ENCODE peak calls at places on chromosome 11, in four cellular contexts. Z is K562, O is HepG2, S is Panc1. G is an unnamed sample.

GRCh38 chr11:76329983-76330382 is 50.9 kb downstream of the THAP12 start:
- DNase-seq in Z (no peak), O (peak; percentile 31), S (no peak), G (no peak)

GRCh38 chr11:16745950-16746349 is 7.5 kb downstream of the C11orf58 start:
- DNase-seq in Z (no peak), O (no peak), S (no peak), G (no peak)

GRCh38 chr11:12411806-12412727 is 34.7 kb downstream of the PARVA start:
- DNase-seq in Z (peak; percentile 76), O (peak; percentile 31), S (no peak), G (peak; percentile 56)

GRCh38 chr11:17746096-17746495 is 11.5 kb downstream of the KCNC1 start:
- DNase-seq in Z (no peak), O (no peak), S (no peak), G (no peak)

GRCh38 chr11:20671856-20672546 is 2.6 kb downstream of the NELL1 start:
- DNase-seq in Z (peak; percentile 19), O (peak; percentile 7), S (no peak), G (peak; percentile 0)

GRCh38 chr11:17019231-17019630 is 5.0 kb upstream of the PLEKHA7 start:
- DNase-seq in Z (no peak), O (no peak), S (no peak), G (no peak)

GRCh38 chr11:117908261-117908895 is 20.8 kb downstream of the TMPRSS13 start:
- DNase-seq in Z (peak; percentile 30), O (no peak), S (no peak), G (no peak)

GRCh38 chr11:131816046-131816445 is 445.6 kb downstream of the NTM start:
- DNase-seq in Z (no peak), O (no peak), S (no peak), G (no peak)

GRCh38 chr11:46381836-46382643 is 571 bp downstream of the MDK start:
- DNase-seq in Z (peak; percentile 28), O (no peak), S (no peak), G (no peak)

GRCh38 chr11:292211-293121 is 3.5 kb downstream of the PGGHG start:
- DNase-seq in Z (no peak), O (no peak), S (no peak), G (no peak)

GRCh38 chr11:96070453-96070852 is 146.5 kb upstream of the MTMR2 start:
- DNase-seq in Z (no peak), O (no peak), S (no peak), G (no peak)

GRCh38 chr11:110948112-110948511 is 235.9 kb upstream of the ARHGAP20 start:
- DNase-seq in Z (no peak), O (no peak), S (no peak), G (no peak)

GRCh38 chr11:108654994-108655631 is 9.8 kb upstream of the DDX10 start:
- DNase-seq in Z (peak; percentile 30), O (peak; percentile 43), S (peak; percentile 51), G (peak; percentile 54)

GRCh38 chr11:29171350-29171950 is 845.4 kb downstream of the KCNA4 start:
- DNase-seq in Z (no peak), O (no peak), S (no peak), G (no peak)

GRCh38 chr11:72743321-72744221 is 8.6 kb downstream of the ARAP1 start:
- DNase-seq in Z (no peak), O (no peak), S (no peak), G (no peak)

GRCh38 chr11:13337986-13338436 is 60.4 kb downstream of the BMAL1 start:
- DNase-seq in Z (no peak), O (no peak), S (no peak), G (no peak)

GRCh38 chr11:3056296-3057068 is 741 bp downstream of the CARS1 start:
- DNase-seq in Z (no peak), O (no peak), S (no peak), G (no peak)

GRCh38 chr11:95144313-95145235 is 54.9 kb downstream of the ENDOD1 start:
- DNase-seq in Z (peak; percentile 33), O (no peak), S (no peak), G (no peak)

GRCh38 chr11:64714664-64715063 is 8.3 kb downstream of the NRXN2 start:
- DNase-seq in Z (no peak), O (no peak), S (no peak), G (no peak)

GRCh38 chr11:17991799-17992433 is 20.9 kb downstream of the SERGEF start:
- DNase-seq in Z (peak; percentile 56), O (peak; percentile 41), S (no peak), G (peak; percentile 42)

GRCh38 chr11:67700548-67701262 is 26.3 kb upstream of the ALDH3B2 start:
- DNase-seq in Z (no peak), O (no peak), S (no peak), G (no peak)

GRCh38 chr11:130602700-130603584 is 154.5 kb downstream of the ADAMTS15 start:
- DNase-seq in Z (no peak), O (no peak), S (no peak), G (no peak)

GRCh38 chr11:113449743-113450142 is 25.5 kb downstream of the DRD2 start:
- DNase-seq in Z (no peak), O (no peak), S (no peak), G (no peak)

GRCh38 chr11:115488945-115489344 is 15.3 kb downstream of the CADM1 start:
- DNase-seq in Z (no peak), O (peak; percentile 72), S (no peak), G (no peak)
- TF ChIP-seq TCF7L2 in Z (no peak), O (no peak), S (no peak), G (no peak)

DNA sequence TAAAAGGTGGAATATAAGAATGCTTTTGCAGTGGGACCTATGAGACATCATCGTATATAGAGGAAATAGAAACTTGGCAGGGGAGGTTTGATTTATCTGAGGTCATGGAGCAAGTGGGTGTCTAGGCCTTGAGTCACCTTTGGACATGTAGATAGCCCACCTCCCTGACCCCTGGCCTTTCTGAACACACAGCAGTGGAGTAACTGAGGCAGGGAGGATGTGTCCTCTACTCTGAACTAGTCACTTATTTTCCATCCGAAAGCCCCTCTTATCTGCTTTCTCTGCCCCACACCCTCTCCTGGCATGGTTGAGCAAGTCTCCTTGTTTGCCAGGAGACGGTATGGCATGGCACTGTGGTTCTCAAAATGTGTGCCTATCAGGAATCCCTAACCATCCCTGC is 7.9 kb downstream of the CD82 start:
- DNase-seq in Z (no peak), O (no peak), S (no peak), G (no peak)
- TF ChIP-seq TCF7L2 in Z (no peak), O (no peak), S (no peak), G (no peak)

DNA sequence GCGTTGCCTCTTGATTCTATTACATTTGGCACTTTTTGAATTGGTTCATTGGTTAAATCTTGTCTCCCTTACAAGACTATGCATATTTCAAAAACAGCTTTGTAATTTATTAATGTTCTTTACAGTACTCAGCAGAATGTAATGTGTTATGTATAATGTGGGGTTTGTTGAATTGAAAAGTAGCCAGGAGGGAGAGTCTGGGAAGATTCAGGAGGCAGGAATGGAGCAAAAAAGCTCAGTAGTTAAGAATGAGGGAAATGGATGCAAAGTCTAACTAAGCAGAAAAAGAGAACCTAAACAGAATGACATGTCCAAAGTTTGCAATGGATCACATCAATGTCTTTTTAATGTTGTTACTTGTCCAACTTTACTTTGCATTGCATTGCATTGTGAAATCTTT is 86.5 kb upstream of the CARD18 start:
- DNase-seq in Z (no peak), O (no peak), S (no peak), G (no peak)
- TF ChIP-seq TCF7L2 in Z (no peak), O (no peak), S (no peak), G (no peak)

GRCh38 chr11:66272600-66272999 is 4.2 kb downstream of the RAB1B start:
- DNase-seq in Z (no peak), O (no peak), S (no peak), G (no peak)
- TF ChIP-seq TCF7L2 in Z (no peak), O (no peak), S (no peak), G (no peak)

GRCh38 chr11:27926981-27927481 is 180.9 kb downstream of the KIF18A start:
- DNase-seq in Z (no peak), O (no peak), S (no peak), G (no peak)
- TF ChIP-seq TCF7L2 in Z (no peak), O (no peak), S (no peak), G (no peak)